ENCODE peak calls at places on chromosomes 1 and 21, in five cellular contexts. L is left ventricle myocardium superior; C is mesothelial cell of epicardium; Q is naive thymus-derived CD4-positive, alpha-beta T cell; D is upper lobe of right lung. S is an unnamed sample.

GRCh38 chr1:161082483-161082882 is 6.9 kb downstream of the NECTIN4 start:
- DNase-seq in L (no peak), D (no peak), Q (no peak), C (no peak), S (no peak)

GRCh38 chr1:201676061-201676644 is 137.2 kb downstream of the NAV1 start:
- DNase-seq in L (peak; percentile 53), D (peak; percentile 70), Q (no peak), C (no peak), S (no peak)

GRCh38 chr1:234919061-234919755 is 209.4 kb downstream of the TOMM20 start:
- DNase-seq in Q (no peak), D (peak; percentile 60), L (peak; percentile 80), C (no peak), S (no peak)

GRCh38 chr1:232012773-232013386 is 386.3 kb downstream of the DISC1 start:
- DNase-seq in L (peak; percentile 39), D (no peak), C (no peak), Q (no peak), S (no peak)

GRCh38 chr21:42233067-42233981 is 14.4 kb downstream of the ABCG1 start:
- DNase-seq in D (peak; percentile 85), C (no peak), Q (peak; percentile 83), L (peak; percentile 82), S (peak; percentile 83)

GRCh38 chr1:234773936-234774677 is 164.1 kb upstream of the IRF2BP2 start:
- DNase-seq in Q (no peak), D (no peak), L (no peak), C (no peak), S (no peak)

GRCh38 chr1:92862605-92863004 is 30.8 kb downstream of the RPL5 start:
- DNase-seq in Q (no peak), D (no peak), C (no peak), L (no peak), S (no peak)

GRCh38 chr1:35795295-35795694 is 12.5 kb upstream of the AGO4 start:
- DNase-seq in C (no peak), Q (no peak), L (no peak), D (no peak), S (no peak)

GRCh38 chr1:13781907-13782633 is 82.1 kb downstream of the PRDM2 start:
- DNase-seq in Q (no peak), C (no peak), L (no peak), D (no peak), S (peak; percentile 68)

S was measured in left lung.